ENCODE peak calls at places on chromosomes 16 and 17, in ten cellular contexts. E is naive thymus-derived CD4-positive, alpha-beta T cell; K is T-cell; R is activated CD4-positive, alpha-beta T cell treated with anti-CD3 and anti-CD28 coated beads, Interleukin-2, amount 50 U/mL, for 48 hours; G is choroid plexus epithelial cell; N is left lobe of liver; U is activated naive CD4-positive, alpha-beta T cell; H is psoas muscle; Z is fibroblast of the conjunctiva; V is foreskin fibroblast. P is an unnamed sample.

GRCh38 chr16:4689091-4689671 is 4.2 kb upstream of the NUDT16L1 start:
- DNase-seq in E (no peak), K (no peak), R (no peak), G (no peak), N (peak; percentile 56), U (no peak), H (peak; percentile 46), Z (no peak), V (no peak), P (no peak)

GRCh38 chr16:21001262-21001661 is 100.7 kb downstream of the LYRM1 start:
- DNase-seq in E (no peak), K (no peak), R (peak; percentile 47), G (peak; percentile 33), N (no peak), U (no peak), H (no peak), Z (peak; percentile 3), V (peak; percentile 40), P (peak; percentile 11)

GRCh38 chr17:44905006-44906000 is 6.1 kb upstream of the EFTUD2 start:
- DNase-seq in E (no peak), K (no peak), R (no peak), G (no peak), N (peak; percentile 47), U (no peak), H (no peak), Z (no peak), V (peak; percentile 62), P (no peak)

GRCh38 chr17:10827898-10828552 is 9.9 kb downstream of the PIRT start:
- DNase-seq in E (no peak), K (no peak), R (no peak), G (no peak), N (no peak), U (no peak), H (no peak), Z (no peak), V (no peak), P (no peak)

GRCh38 chr16:66840883-66841282 is 3.3 kb upstream of the CA7 start:
- DNase-seq in E (no peak), K (no peak), R (no peak), G (no peak), N (no peak), U (no peak), H (no peak), Z (no peak), V (no peak), P (no peak)

GRCh38 chr16:27421961-27422740 is 20.2 kb downstream of the IL21R start:
- DNase-seq in E (no peak), K (no peak), R (no peak), G (peak; percentile 35), N (no peak), U (no peak), H (no peak), Z (no peak), V (no peak), P (no peak)

GRCh38 chr16:65756163-65756562 is 610.3 kb upstream of the CDH5 start:
- DNase-seq in E (no peak), K (no peak), R (no peak), G (no peak), N (no peak), U (no peak), H (no peak), Z (no peak), V (no peak), P (no peak)

GRCh38 chr17:82212331-82213250 is at the start of gene CCDC57:
- DNase-seq in E (peak; percentile 52), K (peak; percentile 35), R (peak; percentile 82), G (peak; percentile 79), N (peak; percentile 85), U (peak; percentile 45), H (peak; percentile 92), Z (peak; percentile 48), V (peak; percentile 94), P (peak; percentile 49)

GRCh38 chr17:48052956-48053757 is 5.0 kb downstream of the NFE2L1 start:
- DNase-seq in E (no peak), K (no peak), R (no peak), G (peak; percentile 89), N (peak; percentile 92), U (no peak), H (peak; percentile 96), Z (no peak), V (peak; percentile 61), P (no peak)

GRCh38 chr16:79651363-79651762 is 50.8 kb upstream of the MAF start:
- DNase-seq in E (no peak), K (no peak), R (no peak), G (peak; percentile 73), N (no peak), U (no peak), H (peak; percentile 66), Z (no peak), V (peak; percentile 41), P (no peak)

GRCh38 chr17:2484876-2485275 is 26.8 kb downstream of the METTL16 start:
- DNase-seq in E (no peak), K (no peak), R (no peak), G (no peak), N (no peak), U (no peak), H (no peak), Z (no peak), V (no peak), P (no peak)

GRCh38 chr17:30906101-30906911 is at the start of gene TEFM:
- DNase-seq in E (peak; percentile 80), K (peak; percentile 83), R (peak; percentile 93), G (peak; percentile 94), N (peak; percentile 92), U (peak; percentile 64), H (peak; percentile 94), Z (peak; percentile 74), V (peak; percentile 97), P (peak; percentile 82)

GRCh38 chr17:2235792-2236365 is 67.7 kb downstream of the SMG6 start:
- DNase-seq in E (no peak), K (no peak), R (no peak), G (no peak), N (no peak), U (no peak), H (peak; percentile 71), Z (no peak), V (peak; percentile 54), P (no peak)

GRCh38 chr17:83062818-83063671 is 16.4 kb upstream of the METRNL start:
- DNase-seq in E (peak; percentile 4), K (no peak), R (peak; percentile 2), G (no peak), N (peak; percentile 39), U (no peak), H (peak; percentile 50), Z (no peak), V (no peak), P (no peak)

GRCh38 chr16:12320298-12320706 is 343.8 kb downstream of the SNX29 start:
- DNase-seq in E (no peak), K (no peak), R (no peak), G (peak; percentile 68), N (no peak), U (no peak), H (no peak), Z (no peak), V (peak; percentile 76), P (no peak)

GRCh38 chr16:57471852-57472664 is 9.6 kb downstream of the POLR2C start:
- DNase-seq in E (no peak), K (no peak), R (no peak), G (no peak), N (peak; percentile 87), U (no peak), H (no peak), Z (no peak), V (peak; percentile 62), P (no peak)

P was measured in GDM1.